ENCODE peak calls at places on chromosomes 6 and 20, in seven cellular contexts. One of them, this sample, is unnamed.

GRCh38 chr6:79403525-79403924 is 133.7 kb downstream of the LCA5 start:
- DNase-seq in stimulated activated CD8-positive, alpha-beta memory T cell treated with anti-CD3 and anti-CD28 coated beads, Interleukin-15, amount 100 ng/mL, for 4 hours: no peak
- DNase-seq in dermis microvascular lymphatic vessel endothelial cell: no peak
- DNase-seq in HTR-8/SVneo: no peak
- DNase-seq in PC-3: no peak
- DNase-seq in psoas muscle: no peak
- DNase-seq in kidney epithelial cell: no peak
- DNase-seq in this sample: no peak

GRCh38 chr6:106752641-106753040 is 123.3 kb downstream of the QRSL1 start:
- DNase-seq in stimulated activated CD8-positive, alpha-beta memory T cell treated with anti-CD3 and anti-CD28 coated beads, Interleukin-15, amount 100 ng/mL, for 4 hours: no peak
- DNase-seq in dermis microvascular lymphatic vessel endothelial cell: no peak
- DNase-seq in HTR-8/SVneo: no peak
- DNase-seq in PC-3: no peak
- DNase-seq in psoas muscle: no peak
- DNase-seq in kidney epithelial cell: peak
- DNase-seq in this sample: peak

GRCh38 chr6:34447915-34448314 is 18.0 kb upstream of the PACSIN1 start:
- DNase-seq in stimulated activated CD8-positive, alpha-beta memory T cell treated with anti-CD3 and anti-CD28 coated beads, Interleukin-15, amount 100 ng/mL, for 4 hours: no peak
- DNase-seq in dermis microvascular lymphatic vessel endothelial cell: no peak
- DNase-seq in HTR-8/SVneo: no peak
- DNase-seq in PC-3: peak
- DNase-seq in psoas muscle: no peak
- DNase-seq in kidney epithelial cell: no peak
- DNase-seq in this sample: peak

GRCh38 chr6:135269399-135270005 is 88.4 kb downstream of the MYB start:
- DNase-seq in stimulated activated CD8-positive, alpha-beta memory T cell treated with anti-CD3 and anti-CD28 coated beads, Interleukin-15, amount 100 ng/mL, for 4 hours: no peak
- DNase-seq in dermis microvascular lymphatic vessel endothelial cell: no peak
- DNase-seq in HTR-8/SVneo: no peak
- DNase-seq in PC-3: no peak
- DNase-seq in psoas muscle: no peak
- DNase-seq in kidney epithelial cell: no peak
- DNase-seq in this sample: no peak

GRCh38 chr6:156250593-156250992 is 526.6 kb upstream of the ARID1B start:
- DNase-seq in stimulated activated CD8-positive, alpha-beta memory T cell treated with anti-CD3 and anti-CD28 coated beads, Interleukin-15, amount 100 ng/mL, for 4 hours: peak
- DNase-seq in dermis microvascular lymphatic vessel endothelial cell: no peak
- DNase-seq in HTR-8/SVneo: no peak
- DNase-seq in PC-3: no peak
- DNase-seq in psoas muscle: no peak
- DNase-seq in kidney epithelial cell: no peak
- DNase-seq in this sample: peak

GRCh38 chr20:25565578-25566157 is 19.7 kb downstream of the NINL start:
- DNase-seq in stimulated activated CD8-positive, alpha-beta memory T cell treated with anti-CD3 and anti-CD28 coated beads, Interleukin-15, amount 100 ng/mL, for 4 hours: no peak
- DNase-seq in dermis microvascular lymphatic vessel endothelial cell: no peak
- DNase-seq in HTR-8/SVneo: no peak
- DNase-seq in PC-3: no peak
- DNase-seq in psoas muscle: no peak
- DNase-seq in kidney epithelial cell: no peak
- DNase-seq in this sample: no peak

GRCh38 chr6:79233611-79234149 is 802 bp downstream of the HMGN3 start:
- DNase-seq in stimulated activated CD8-positive, alpha-beta memory T cell treated with anti-CD3 and anti-CD28 coated beads, Interleukin-15, amount 100 ng/mL, for 4 hours: peak
- DNase-seq in dermis microvascular lymphatic vessel endothelial cell: peak
- DNase-seq in HTR-8/SVneo: peak
- DNase-seq in PC-3: peak
- DNase-seq in psoas muscle: peak
- DNase-seq in kidney epithelial cell: peak
- DNase-seq in this sample: peak

GRCh38 chr6:116371384-116372209 is 850 bp downstream of the DSE start:
- DNase-seq in stimulated activated CD8-positive, alpha-beta memory T cell treated with anti-CD3 and anti-CD28 coated beads, Interleukin-15, amount 100 ng/mL, for 4 hours: no peak
- DNase-seq in dermis microvascular lymphatic vessel endothelial cell: peak
- DNase-seq in HTR-8/SVneo: peak
- DNase-seq in PC-3: peak
- DNase-seq in psoas muscle: peak
- DNase-seq in kidney epithelial cell: no peak
- DNase-seq in this sample: peak

GRCh38 chr6:131631625-131632284 is 3.7 kb upstream of the MED23 start:
- DNase-seq in stimulated activated CD8-positive, alpha-beta memory T cell treated with anti-CD3 and anti-CD28 coated beads, Interleukin-15, amount 100 ng/mL, for 4 hours: no peak
- DNase-seq in dermis microvascular lymphatic vessel endothelial cell: no peak
- DNase-seq in HTR-8/SVneo: no peak
- DNase-seq in PC-3: peak
- DNase-seq in psoas muscle: no peak
- DNase-seq in kidney epithelial cell: no peak
- DNase-seq in this sample: no peak

GRCh38 chr6:167826230-167827061 is at the start of gene AFDN:
- DNase-seq in stimulated activated CD8-positive, alpha-beta memory T cell treated with anti-CD3 and anti-CD28 coated beads, Interleukin-15, amount 100 ng/mL, for 4 hours: no peak
- DNase-seq in dermis microvascular lymphatic vessel endothelial cell: peak
- DNase-seq in HTR-8/SVneo: peak
- DNase-seq in PC-3: peak
- DNase-seq in psoas muscle: peak
- DNase-seq in kidney epithelial cell: no peak
- DNase-seq in this sample: peak

GRCh38 chr6:90610671-90611542 is 24.0 kb upstream of the MAP3K7 start:
- DNase-seq in stimulated activated CD8-positive, alpha-beta memory T cell treated with anti-CD3 and anti-CD28 coated beads, Interleukin-15, amount 100 ng/mL, for 4 hours: no peak
- DNase-seq in dermis microvascular lymphatic vessel endothelial cell: peak
- DNase-seq in HTR-8/SVneo: peak
- DNase-seq in PC-3: no peak
- DNase-seq in psoas muscle: peak
- DNase-seq in kidney epithelial cell: no peak
- DNase-seq in this sample: peak

GRCh38 chr20:4780245-4780644 is 58.5 kb downstream of the PRND start:
- DNase-seq in stimulated activated CD8-positive, alpha-beta memory T cell treated with anti-CD3 and anti-CD28 coated beads, Interleukin-15, amount 100 ng/mL, for 4 hours: no peak
- DNase-seq in dermis microvascular lymphatic vessel endothelial cell: peak
- DNase-seq in HTR-8/SVneo: no peak
- DNase-seq in PC-3: no peak
- DNase-seq in psoas muscle: no peak
- DNase-seq in kidney epithelial cell: no peak
- DNase-seq in this sample: no peak

GRCh38 chr20:56974499-56975250 is 291.8 kb downstream of the BMP7 start:
- DNase-seq in stimulated activated CD8-positive, alpha-beta memory T cell treated with anti-CD3 and anti-CD28 coated beads, Interleukin-15, amount 100 ng/mL, for 4 hours: no peak
- DNase-seq in dermis microvascular lymphatic vessel endothelial cell: peak
- DNase-seq in HTR-8/SVneo: peak
- DNase-seq in PC-3: peak
- DNase-seq in psoas muscle: no peak
- DNase-seq in kidney epithelial cell: no peak
- DNase-seq in this sample: peak

GRCh38 chr6:1917628-1918371 is 308.1 kb downstream of the FOXC1 start:
- DNase-seq in stimulated activated CD8-positive, alpha-beta memory T cell treated with anti-CD3 and anti-CD28 coated beads, Interleukin-15, amount 100 ng/mL, for 4 hours: peak
- DNase-seq in dermis microvascular lymphatic vessel endothelial cell: peak
- DNase-seq in HTR-8/SVneo: peak
- DNase-seq in PC-3: peak
- DNase-seq in psoas muscle: no peak
- DNase-seq in kidney epithelial cell: peak
- DNase-seq in this sample: peak

GRCh38 chr20:62716198-62716940 is 7.7 kb downstream of the NTSR1 start:
- DNase-seq in stimulated activated CD8-positive, alpha-beta memory T cell treated with anti-CD3 and anti-CD28 coated beads, Interleukin-15, amount 100 ng/mL, for 4 hours: peak
- DNase-seq in dermis microvascular lymphatic vessel endothelial cell: no peak
- DNase-seq in HTR-8/SVneo: peak
- DNase-seq in PC-3: no peak
- DNase-seq in psoas muscle: no peak
- DNase-seq in kidney epithelial cell: no peak
- DNase-seq in this sample: no peak

GRCh38 chr6:127938701-127939100 is 37.8 kb upstream of the THEMIS start:
- DNase-seq in stimulated activated CD8-positive, alpha-beta memory T cell treated with anti-CD3 and anti-CD28 coated beads, Interleukin-15, amount 100 ng/mL, for 4 hours: no peak
- DNase-seq in dermis microvascular lymphatic vessel endothelial cell: peak
- DNase-seq in HTR-8/SVneo: no peak
- DNase-seq in PC-3: peak
- DNase-seq in psoas muscle: no peak
- DNase-seq in kidney epithelial cell: no peak
- DNase-seq in this sample: peak

GRCh38 chr20:57173041-57173440 is 93.4 kb downstream of the BMP7 start:
- DNase-seq in stimulated activated CD8-positive, alpha-beta memory T cell treated with anti-CD3 and anti-CD28 coated beads, Interleukin-15, amount 100 ng/mL, for 4 hours: no peak
- DNase-seq in dermis microvascular lymphatic vessel endothelial cell: no peak
- DNase-seq in HTR-8/SVneo: no peak
- DNase-seq in PC-3: no peak
- DNase-seq in psoas muscle: no peak
- DNase-seq in kidney epithelial cell: no peak
- DNase-seq in this sample: no peak

GRCh38 chr6:151252626-151253025 is 12.9 kb downstream of the AKAP12 start:
- DNase-seq in stimulated activated CD8-positive, alpha-beta memory T cell treated with anti-CD3 and anti-CD28 coated beads, Interleukin-15, amount 100 ng/mL, for 4 hours: no peak
- DNase-seq in dermis microvascular lymphatic vessel endothelial cell: no peak
- DNase-seq in HTR-8/SVneo: no peak
- DNase-seq in PC-3: no peak
- DNase-seq in psoas muscle: no peak
- DNase-seq in kidney epithelial cell: no peak
- DNase-seq in this sample: no peak

GRCh38 chr20:49824206-49824605 is 11.6 kb downstream of the SLC9A8 start:
- DNase-seq in stimulated activated CD8-positive, alpha-beta memory T cell treated with anti-CD3 and anti-CD28 coated beads, Interleukin-15, amount 100 ng/mL, for 4 hours: no peak
- DNase-seq in dermis microvascular lymphatic vessel endothelial cell: no peak
- DNase-seq in HTR-8/SVneo: no peak
- DNase-seq in PC-3: peak
- DNase-seq in psoas muscle: no peak
- DNase-seq in kidney epithelial cell: no peak
- DNase-seq in this sample: no peak

GRCh38 chr20:4305091-4305490 is 289.7 kb upstream of the RNF24 start:
- DNase-seq in stimulated activated CD8-positive, alpha-beta memory T cell treated with anti-CD3 and anti-CD28 coated beads, Interleukin-15, amount 100 ng/mL, for 4 hours: no peak
- DNase-seq in dermis microvascular lymphatic vessel endothelial cell: no peak
- DNase-seq in HTR-8/SVneo: no peak
- DNase-seq in PC-3: no peak
- DNase-seq in psoas muscle: no peak
- DNase-seq in kidney epithelial cell: no peak
- DNase-seq in this sample: no peak

GRCh38 chr6:170165501-170166117 is 125.3 kb downstream of the DLL1 start:
- DNase-seq in stimulated activated CD8-positive, alpha-beta memory T cell treated with anti-CD3 and anti-CD28 coated beads, Interleukin-15, amount 100 ng/mL, for 4 hours: no peak
- DNase-seq in dermis microvascular lymphatic vessel endothelial cell: no peak
- DNase-seq in HTR-8/SVneo: no peak
- DNase-seq in PC-3: no peak
- DNase-seq in psoas muscle: peak
- DNase-seq in kidney epithelial cell: no peak
- DNase-seq in this sample: no peak

GRCh38 chr6:11241793-11242201 is 9.3 kb upstream of the NEDD9 start:
- DNase-seq in stimulated activated CD8-positive, alpha-beta memory T cell treated with anti-CD3 and anti-CD28 coated beads, Interleukin-15, amount 100 ng/mL, for 4 hours: no peak
- DNase-seq in dermis microvascular lymphatic vessel endothelial cell: no peak
- DNase-seq in HTR-8/SVneo: no peak
- DNase-seq in PC-3: no peak
- DNase-seq in psoas muscle: peak
- DNase-seq in kidney epithelial cell: no peak
- DNase-seq in this sample: peak

GRCh38 chr6:62904687-62905086 is 306.6 kb upstream of the FKBP1C start:
- DNase-seq in stimulated activated CD8-positive, alpha-beta memory T cell treated with anti-CD3 and anti-CD28 coated beads, Interleukin-15, amount 100 ng/mL, for 4 hours: no peak
- DNase-seq in dermis microvascular lymphatic vessel endothelial cell: no peak
- DNase-seq in HTR-8/SVneo: no peak
- DNase-seq in PC-3: no peak
- DNase-seq in psoas muscle: no peak
- DNase-seq in kidney epithelial cell: no peak
- DNase-seq in this sample: no peak

GRCh38 chr20:44370639-44371218 is 15.2 kb downstream of the HNF4A start:
- DNase-seq in stimulated activated CD8-positive, alpha-beta memory T cell treated with anti-CD3 and anti-CD28 coated beads, Interleukin-15, amount 100 ng/mL, for 4 hours: no peak
- DNase-seq in dermis microvascular lymphatic vessel endothelial cell: no peak
- DNase-seq in HTR-8/SVneo: no peak
- DNase-seq in PC-3: peak
- DNase-seq in psoas muscle: no peak
- DNase-seq in kidney epithelial cell: no peak
- DNase-seq in this sample: no peak

GRCh38 chr6:37029249-37029959 is 23.9 kb downstream of the FGD2 start:
- DNase-seq in stimulated activated CD8-positive, alpha-beta memory T cell treated with anti-CD3 and anti-CD28 coated beads, Interleukin-15, amount 100 ng/mL, for 4 hours: no peak
- DNase-seq in dermis microvascular lymphatic vessel endothelial cell: peak
- DNase-seq in HTR-8/SVneo: peak
- DNase-seq in PC-3: peak
- DNase-seq in psoas muscle: peak
- DNase-seq in kidney epithelial cell: peak
- DNase-seq in this sample: peak

GRCh38 chr6:40794581-40794980 is 207.4 kb upstream of the LRFN2 start:
- DNase-seq in stimulated activated CD8-positive, alpha-beta memory T cell treated with anti-CD3 and anti-CD28 coated beads, Interleukin-15, amount 100 ng/mL, for 4 hours: no peak
- DNase-seq in dermis microvascular lymphatic vessel endothelial cell: no peak
- DNase-seq in HTR-8/SVneo: no peak
- DNase-seq in PC-3: no peak
- DNase-seq in psoas muscle: no peak
- DNase-seq in kidney epithelial cell: no peak
- DNase-seq in this sample: peak